ENCODE peak calls at places on chromosomes 5 and 9, in six cellular contexts. M is heart left ventricle; U is right lobe of liver; B is AG04450; S is CD8-positive, alpha-beta memory T cell; G is IMR-90. X is an unnamed sample.

GRCh38 chr9:130766031-130766903 is 68.8 kb upstream of the ABL1 start:
- DNase-seq in G (no peak), M (no peak), B (no peak), S (no peak), U (no peak), X (no peak)

GRCh38 chr5:74093501-74093993 is 467.6 kb downstream of the ARHGEF28 start:
- DNase-seq in B (no peak), G (no peak), U (no peak), M (no peak), S (no peak), X (no peak)

GRCh38 chr9:101664432-101664831 is 69.7 kb upstream of the PPP3R2 start:
- DNase-seq in M (no peak), B (no peak), S (no peak), G (no peak), U (no peak), X (no peak)

GRCh38 chr5:141343242-141343952 is at the start of gene PCDHGA3:
- DNase-seq in S (no peak), U (no peak), B (no peak), G (peak), M (peak), X (no peak)

GRCh38 chr5:124948754-124949275 is 202.4 kb upstream of the ZNF608 start:
- DNase-seq in G (no peak), M (no peak), B (no peak), S (no peak), U (no peak), X (no peak)

GRCh38 chr5:113038714-113039113 is 62.1 kb downstream of the DCP2 start:
- DNase-seq in B (no peak), M (no peak), U (no peak), S (no peak), G (peak), X (no peak)

GRCh38 chr5:68661237-68661636 is 432.6 kb upstream of the SLC30A5 start:
- DNase-seq in U (no peak), S (no peak), B (no peak), M (no peak), G (peak), X (no peak)

GRCh38 chr5:180689071-180689694 is 39.8 kb upstream of the FLT4 start:
- DNase-seq in S (peak), B (no peak), M (no peak), U (no peak), G (no peak), X (no peak)

GRCh38 chr9:755454-756381 is 85.8 kb upstream of the DMRT1 start:
- DNase-seq in G (peak), U (no peak), S (no peak), B (peak), M (no peak), X (no peak)

GRCh38 chr9:136081826-136082495 is 13.1 kb downstream of the NACC2 start:
- DNase-seq in M (peak), S (no peak), G (no peak), B (no peak), U (no peak), X (no peak)

GRCh38 chr5:109961755-109962154 is 272.0 kb downstream of the MAN2A1 start:
- DNase-seq in M (no peak), S (no peak), G (no peak), U (no peak), B (no peak), X (no peak)

GRCh38 chr5:163566678-163567077 is 61.3 kb downstream of the MAT2B start:
- DNase-seq in U (no peak), B (no peak), G (no peak), M (no peak), S (no peak), X (no peak)

GRCh38 chr9:131984564-131984963 is 95.1 kb downstream of the MED27 start:
- DNase-seq in U (no peak), G (peak), B (no peak), M (no peak), S (no peak), X (no peak)

GRCh38 chr5:52674815-52675545 is 112.7 kb upstream of the ITGA1 start:
- DNase-seq in M (no peak), G (peak), U (no peak), S (no peak), B (peak), X (no peak)

GRCh38 chr9:127662617-127663016 is 44.2 kb upstream of the CFAP157 start:
- DNase-seq in U (no peak), S (no peak), M (no peak), B (no peak), G (no peak), X (no peak)

GRCh38 chr5:84119252-84119651 is 265.4 kb downstream of the EDIL3 start:
- DNase-seq in S (no peak), G (no peak), B (no peak), U (no peak), M (no peak), X (no peak)

GRCh38 chr9:75265525-75265972 is 177.2 kb downstream of the OSTF1 start:
- DNase-seq in G (peak), S (peak), U (no peak), B (no peak), M (no peak), X (peak)

GRCh38 chr5:177040814-177041410 is 18.4 kb downstream of the ZNF346 start:
- DNase-seq in B (no peak), U (no peak), G (peak), S (no peak), M (no peak), X (no peak)

GRCh38 chr9:99835142-99835541 is 13.5 kb downstream of the NR4A3 start:
- DNase-seq in U (no peak), G (no peak), B (no peak), M (no peak), S (no peak), X (no peak)

GRCh38 chr5:110612778-110613396 is 113.6 kb downstream of the TMEM232 start:
- DNase-seq in U (no peak), B (no peak), M (no peak), G (no peak), S (no peak), X (no peak)

GRCh38 chr9:26132913-26133312 is 454.7 kb upstream of the TUSC1 start:
- DNase-seq in B (no peak), M (no peak), S (no peak), G (no peak), U (no peak), X (no peak)

GRCh38 chr5:103031607-103032006 is 88.3 kb downstream of the GIN1 start:
- DNase-seq in U (no peak), S (no peak), M (no peak), B (no peak), G (no peak), X (no peak)

GRCh38 chr9:105168935-105169334 is 75.5 kb upstream of the SLC44A1 start:
- DNase-seq in U (no peak), M (peak), G (peak), B (peak), S (no peak), X (no peak)

GRCh38 chr5:116681334-116682013 is 106.9 kb upstream of the SEMA6A start:
- DNase-seq in S (no peak), U (no peak), B (no peak), M (no peak), G (no peak), X (no peak)
- H3K4me3 ChIP-seq in S (no peak), U (no peak), B (no peak), M (no peak), G (no peak), X (no peak)

DNA sequence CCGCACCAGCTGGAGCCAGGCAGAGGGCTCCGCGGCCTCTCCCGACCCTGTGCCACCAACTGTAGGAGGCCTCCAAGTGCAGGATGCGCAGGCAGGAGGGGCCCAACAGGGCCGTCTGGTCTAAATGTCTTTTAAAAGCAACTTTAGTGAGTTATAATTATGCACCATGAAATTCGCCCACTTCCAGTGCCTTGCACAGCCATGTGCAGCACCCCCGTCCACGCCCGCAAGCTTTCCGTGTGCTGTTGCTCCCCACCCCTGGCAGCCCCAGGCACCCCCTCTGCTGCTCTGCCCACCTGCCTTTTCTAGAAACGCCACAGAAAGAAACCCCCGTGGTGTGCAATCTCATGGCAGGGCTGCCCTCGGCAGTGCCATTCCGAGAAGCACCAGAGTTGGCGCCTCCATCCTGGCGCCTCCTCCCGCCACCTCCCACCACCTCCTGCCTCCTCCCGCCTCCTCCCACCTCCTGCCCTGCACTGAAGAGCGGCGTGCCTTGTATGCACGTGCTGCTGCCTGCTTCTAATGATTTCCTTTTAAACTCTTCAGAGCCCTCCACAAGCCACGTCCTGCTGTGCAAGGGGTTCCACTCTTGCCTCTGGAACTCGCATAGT is 7.5 kb upstream of the SLC6A18 start:
- DNase-seq in G (no peak), S (no peak), B (no peak), M (no peak), U (no peak), X (no peak)
- H3K4me3 ChIP-seq in G (no peak), S (no peak), B (no peak), M (no peak), U (no peak), X (no peak)

GRCh38 chr5:127031147-127031862 is 947 bp upstream of the MARCHF3 start:
- DNase-seq in G (no peak), U (peak), M (peak), S (no peak), B (no peak), X (no peak)
- H3K4me3 ChIP-seq in G (peak), U (peak), M (peak), S (peak), B (peak), X (peak)

GRCh38 chr9:91180240-91180929 is 181.3 kb downstream of the AUH start:
- DNase-seq in S (no peak), G (no peak), B (no peak), M (no peak), U (no peak), X (no peak)
- H3K4me3 ChIP-seq in S (no peak), G (no peak), B (no peak), M (no peak), U (no peak), X (no peak)

GRCh38 chr5:1184163-1184470 is 17.3 kb upstream of the SLC6A19 start:
- DNase-seq in S (no peak), U (no peak), B (no peak), M (no peak), G (no peak), X (no peak)
- H3K4me3 ChIP-seq in S (no peak), U (no peak), B (no peak), M (no peak), G (no peak), X (no peak)

X was measured in effector memory CD4-positive, alpha-beta T cell.